ENCODE peak calls at places on chromosomes 2 and 18, in four cellular contexts. H, K, Q and Y are unnamed samples.

GRCh38 chr2:207315131-207315530 is 149.4 kb upstream of the KLF7 start:
- DNase-seq in H (no peak), K (no peak), Q (no peak), Y (no peak)

GRCh38 chr2:128442053-128442751 is 123.5 kb upstream of the HS6ST1 start:
- DNase-seq in H (peak; percentile 63), K (peak; percentile 57), Q (no peak), Y (peak; percentile 70)

GRCh38 chr18:62245177-62245576 is 58.1 kb downstream of the RELCH start:
- DNase-seq in H (no peak), K (no peak), Q (no peak), Y (no peak)

GRCh38 chr2:101103846-101104245 is 47.3 kb downstream of the TBC1D8 start:
- DNase-seq in H (no peak), K (no peak), Q (no peak), Y (no peak)

GRCh38 chr2:49044265-49044664 is 110.0 kb downstream of the FSHR start:
- DNase-seq in H (no peak), K (no peak), Q (no peak), Y (no peak)

GRCh38 chr18:2536493-2536892 is 34.8 kb downstream of the METTL4 start:
- DNase-seq in H (no peak), K (no peak), Q (no peak), Y (no peak)

GRCh38 chr2:173290046-173290445 is 64.6 kb upstream of the CDCA7 start:
- DNase-seq in H (no peak), K (no peak), Q (no peak), Y (no peak)

GRCh38 chr2:18883626-18884456 is 294.5 kb upstream of the NT5C1B start:
- DNase-seq in H (no peak), K (no peak), Q (no peak), Y (no peak)

GRCh38 chr2:219155054-219155644 is 5.5 kb downstream of the NHEJ1 start:
- DNase-seq in H (no peak), K (peak; percentile 49), Q (no peak), Y (no peak)

GRCh38 chr18:35415511-35416427 is 38.6 kb upstream of the ZNF396 start:
- DNase-seq in H (no peak), K (no peak), Q (no peak), Y (no peak)

GRCh38 chr2:208046686-208047085 is 21.4 kb upstream of the PLEKHM3 start:
- DNase-seq in H (no peak), K (no peak), Q (no peak), Y (no peak)

GRCh38 chr2:47809903-47810302 is 27.0 kb downstream of the MSH6 start:
- DNase-seq in H (no peak), K (no peak), Q (no peak), Y (no peak)

GRCh38 chr18:3148930-3149535 is 70.7 kb downstream of the MYOM1 start:
- DNase-seq in H (no peak), K (no peak), Q (no peak), Y (no peak)

GRCh38 chr2:219396863-219397457 is 9.2 kb upstream of the DNPEP start:
- DNase-seq in H (no peak), K (no peak), Q (no peak), Y (no peak)

GRCh38 chr18:13136689-13137040 is 81.9 kb upstream of the LDLRAD4 start:
- DNase-seq in H (no peak), K (no peak), Q (no peak), Y (no peak)

GRCh38 chr2:218003994-218004419 is 1.2 kb upstream of the TNS1 start:
- DNase-seq in H (peak; percentile 95), K (peak; percentile 78), Q (no peak), Y (peak; percentile 94)

GRCh38 chr2:145484443-145485086 is 964.6 kb upstream of the ZEB2 start:
- DNase-seq in H (no peak), K (no peak), Q (peak; percentile 59), Y (no peak)

GRCh38 chr2:190809139-190809764 is 71.4 kb upstream of the GLS start:
- DNase-seq in H (no peak), K (no peak), Q (no peak), Y (no peak)

GRCh38 chr18:76610012-76610411 is 115.0 kb upstream of the ZNF516 start:
- DNase-seq in H (no peak), K (no peak), Q (no peak), Y (no peak)

GRCh38 chr2:141654311-141654710 is 476.5 kb downstream of the LRP1B start:
- DNase-seq in H (no peak), K (no peak), Q (no peak), Y (no peak)

GRCh38 chr2:168254158-168254935 is 7.0 kb upstream of the STK39 start:
- DNase-seq in H (no peak), K (no peak), Q (peak; percentile 76), Y (no peak)

GRCh38 chr18:68417826-68418225 is 297.1 kb downstream of the TMX3 start:
- DNase-seq in H (no peak), K (no peak), Q (no peak), Y (no peak)

GRCh38 chr18:39990540-39990939 is 1964.5 kb upstream of the PIK3C3 start:
- DNase-seq in H (no peak), K (no peak), Q (no peak), Y (no peak)

GRCh38 chr2:134124047-134124753 is 129.7 kb upstream of the MGAT5 start:
- DNase-seq in H (no peak), K (no peak), Q (no peak), Y (no peak)

GRCh38 chr2:177397501-177398289 is 5.1 kb downstream of the AGPS start:
- DNase-seq in H (peak; percentile 73), K (no peak), Q (peak; percentile 80), Y (no peak)

GRCh38 chr2:129199501-129199900 is 780.0 kb upstream of the RAB6C start:
- DNase-seq in H (no peak), K (no peak), Q (peak; percentile 67), Y (no peak)

DNA sequence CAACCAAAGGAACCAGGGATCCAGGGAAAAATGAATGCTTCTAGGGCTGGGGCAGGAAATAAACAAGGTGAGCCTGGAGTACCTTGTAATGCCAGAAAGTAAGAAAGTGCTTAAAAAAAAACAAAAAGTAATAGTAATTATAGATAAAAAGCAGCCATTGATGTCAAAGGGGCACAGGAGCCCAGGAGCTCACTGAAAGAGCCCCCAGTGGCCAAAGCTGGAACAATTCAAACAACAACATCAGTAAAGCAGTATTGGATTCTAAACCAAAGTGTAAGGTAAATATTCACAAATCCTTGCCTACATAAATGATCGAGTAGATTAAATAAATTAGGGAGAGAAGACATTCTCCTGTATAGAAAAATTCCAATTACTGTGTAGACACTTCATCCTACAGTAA is 114.3 kb upstream of the ARL4C start:
- DNase-seq in H (no peak), K (no peak), Q (no peak), Y (no peak)
- TF ChIP-seq CTCF in H (no peak), K (no peak), Q (peak; percentile 61), Y (no peak)

GRCh38 chr2:238720232-238720672 is 127.6 kb upstream of the TWIST2 start:
- DNase-seq in H (no peak), K (no peak), Q (peak; percentile 46), Y (no peak)
- TF ChIP-seq CTCF in H (no peak), K (peak; percentile 54), Q (peak; percentile 82), Y (peak; percentile 53)

GRCh38 chr2:241739177-241739576 is 4.7 kb downstream of the D2HGDH start:
- DNase-seq in H (no peak), K (no peak), Q (no peak), Y (no peak)

GRCh38 chr2:241742320-241742939 is 8.0 kb downstream of the D2HGDH start:
- DNase-seq in H (no peak), K (no peak), Q (no peak), Y (no peak)

GRCh38 chr2:241743620-241744019 is 9.2 kb downstream of the D2HGDH start:
- DNase-seq in H (no peak), K (no peak), Q (no peak), Y (no peak)

GRCh38 chr2:241739651-241740050 is 5.2 kb downstream of the D2HGDH start:
- DNase-seq in H (no peak), K (no peak), Q (no peak), Y (no peak)

GRCh38 chr2:241741016-241741415 is 6.6 kb downstream of the D2HGDH start:
- DNase-seq in H (no peak), K (no peak), Q (peak; percentile 86), Y (no peak)
- TF ChIP-seq CTCF in H (no peak), K (no peak), Q (no peak), Y (no peak)

GRCh38 chr2:24824966-24825882 is 32.0 kb downstream of the CENPO start:
- DNase-seq in H (peak; percentile 54), K (no peak), Q (no peak), Y (peak; percentile 54)
- TF ChIP-seq CTCF in H (no peak), K (no peak), Q (peak; percentile 75), Y (peak; percentile 36)

DNA sequence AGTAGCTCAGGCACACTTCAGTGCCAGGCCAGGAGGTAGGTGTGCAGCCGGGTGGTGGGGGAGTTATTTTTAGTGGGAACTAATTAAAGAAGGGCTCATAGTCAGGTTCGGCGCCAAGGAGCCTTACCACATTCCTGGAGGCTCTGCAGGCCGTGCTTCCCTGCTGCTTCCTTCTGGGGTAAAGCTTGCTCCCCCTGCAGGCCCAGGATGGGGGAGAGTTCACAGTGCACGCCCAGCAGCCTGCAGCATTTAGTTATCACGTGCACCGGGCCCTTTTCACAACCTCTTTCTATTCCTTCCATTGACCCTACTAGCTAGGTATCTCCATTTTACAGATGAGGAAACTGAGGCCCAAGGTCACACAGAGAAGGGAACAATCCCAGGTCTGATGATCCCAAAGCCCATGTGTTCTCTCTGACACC is 2.5 kb downstream of the KCNF1 start:
- DNase-seq in H (peak; percentile 60), K (no peak), Q (no peak), Y (no peak)
- TF ChIP-seq CTCF in H (peak; percentile 27), K (no peak), Q (peak; percentile 53), Y (no peak)